ENCODE peak calls at places on chromosomes 5 and 9, in four cellular contexts. One of them, this sample, is unnamed.
A peak's percentile ranks its signal among the peaks of the same experiment; 100 is the strongest.

GRCh38 chr9:16825364-16825763 is 45.1 kb downstream of the BNC2 start:
- DNase-seq in colonic mucosa: no peak
- DNase-seq in hippocampal formation: no peak
- DNase-seq in astrocyte of the spinal cord: peak; percentile 52
- DNase-seq in this sample: no peak

GRCh38 chr9:78278177-78278777 is 18.6 kb upstream of the PSAT1 start:
- DNase-seq in colonic mucosa: no peak
- DNase-seq in hippocampal formation: no peak
- DNase-seq in astrocyte of the spinal cord: peak; percentile 74
- DNase-seq in this sample: no peak

GRCh38 chr5:6902094-6902493 is 188.9 kb downstream of the TENT4A start:
- DNase-seq in hippocampal formation: no peak
- DNase-seq in colonic mucosa: no peak
- DNase-seq in astrocyte of the spinal cord: no peak
- DNase-seq in this sample: no peak

GRCh38 chr5:54644226-54644625 is 126.7 kb downstream of the SNX18 start:
- DNase-seq in hippocampal formation: no peak
- DNase-seq in colonic mucosa: no peak
- DNase-seq in astrocyte of the spinal cord: peak; percentile 79
- DNase-seq in this sample: no peak

GRCh38 chr5:97135868-97136267 is 6.5 kb downstream of the LIX1 start:
- DNase-seq in astrocyte of the spinal cord: no peak
- DNase-seq in hippocampal formation: no peak
- DNase-seq in colonic mucosa: no peak
- DNase-seq in this sample: no peak

GRCh38 chr9:18263367-18263766 is 210.6 kb upstream of the ADAMTSL1 start:
- DNase-seq in hippocampal formation: no peak
- DNase-seq in colonic mucosa: no peak
- DNase-seq in astrocyte of the spinal cord: no peak
- DNase-seq in this sample: no peak

GRCh38 chr9:109064963-109065701 is 51.8 kb upstream of the CTNNAL1 start:
- DNase-seq in astrocyte of the spinal cord: peak; percentile 13
- DNase-seq in hippocampal formation: no peak
- DNase-seq in colonic mucosa: no peak
- DNase-seq in this sample: no peak

GRCh38 chr5:65483474-65484346 is 2.0 kb upstream of the ADAMTS6 start:
- DNase-seq in astrocyte of the spinal cord: peak; percentile 82
- DNase-seq in hippocampal formation: peak; percentile 82
- DNase-seq in colonic mucosa: no peak
- DNase-seq in this sample: no peak

GRCh38 chr5:124289122-124289521 is 457.3 kb downstream of the ZNF608 start:
- DNase-seq in hippocampal formation: peak; percentile 48
- DNase-seq in astrocyte of the spinal cord: no peak
- DNase-seq in colonic mucosa: peak; percentile 26
- DNase-seq in this sample: no peak

GRCh38 chr5:3187846-3188425 is 407.7 kb upstream of the IRX1 start:
- DNase-seq in hippocampal formation: no peak
- DNase-seq in astrocyte of the spinal cord: no peak
- DNase-seq in colonic mucosa: no peak
- DNase-seq in this sample: no peak

This sample was measured in K562.